ENCODE peak calls at places on chromosomes 3 and 15, in ten cellular contexts. F is non-pigmented ciliary epithelial cell, E is LHCN-M2, R is GDM1, N is HT1080, D is HS-5, H is NCI-H1105 treated with DMSO at 0.1 percent for 48 hours, S is H54, C is B cell, G is right cardiac atrium. B is an unnamed sample.

GRCh38 chr3:102748646-102749045 is 313.8 kb downstream of the ZPLD1 start:
- DNase-seq in F (no peak), E (no peak), R (no peak), N (no peak), D (no peak), H (no peak), S (no peak), C (no peak), G (no peak), B (no peak)

GRCh38 chr15:62672268-62672667 is 370.3 kb upstream of the TPM1 start:
- DNase-seq in F (no peak), E (no peak), R (no peak), N (no peak), D (peak; percentile 44), H (no peak), S (no peak), C (no peak), G (no peak), B (peak; percentile 38)

GRCh38 chr15:83170474-83171165 is 37.0 kb downstream of the HDGFL3 start:
- DNase-seq in F (no peak), E (peak; percentile 44), R (no peak), N (no peak), D (no peak), H (no peak), S (no peak), C (no peak), G (no peak), B (no peak)

GRCh38 chr3:104273046-104273649 is 1093.6 kb upstream of the ALCAM start:
- DNase-seq in F (no peak), E (peak; percentile 43), R (no peak), N (peak; percentile 54), D (no peak), H (peak; percentile 57), S (no peak), C (no peak), G (no peak), B (peak; percentile 1)

GRCh38 chr3:58120075-58120812 is 90.5 kb downstream of the DNASE1L3 start:
- DNase-seq in F (no peak), E (no peak), R (peak; percentile 14), N (no peak), D (no peak), H (no peak), S (no peak), C (no peak), G (peak; percentile 79), B (no peak)

GRCh38 chr3:197501879-197502620 is 53.7 kb downstream of the BDH1 start:
- DNase-seq in F (no peak), E (peak; percentile 76), R (no peak), N (peak; percentile 95), D (no peak), H (no peak), S (no peak), C (no peak), G (peak; percentile 68), B (no peak)

GRCh38 chr3:31918179-31919165 is 62.6 kb downstream of the OSBPL10 start:
- DNase-seq in F (no peak), E (no peak), R (no peak), N (peak; percentile 21), D (no peak), H (no peak), S (no peak), C (no peak), G (no peak), B (no peak)

GRCh38 chr15:85415779-85416178 is 35.4 kb downstream of the AKAP13 start:
- DNase-seq in F (no peak), E (no peak), R (no peak), N (no peak), D (no peak), H (no peak), S (no peak), C (no peak), G (no peak), B (no peak)

GRCh38 chr3:13698498-13698897 is 149.6 kb downstream of the FBLN2 start:
- DNase-seq in F (no peak), E (no peak), R (no peak), N (no peak), D (no peak), H (no peak), S (no peak), C (no peak), G (no peak), B (no peak)

GRCh38 chr3:131193671-131194291 is 167.1 kb downstream of the NEK11 start:
- DNase-seq in F (no peak), E (peak; percentile 29), R (no peak), N (no peak), D (no peak), H (peak; percentile 10), S (no peak), C (no peak), G (no peak), B (no peak)

GRCh38 chr15:77461486-77461885 is 40.8 kb downstream of the HMG20A start:
- DNase-seq in F (no peak), E (peak; percentile 33), R (no peak), N (no peak), D (no peak), H (no peak), S (no peak), C (no peak), G (no peak), B (no peak)

GRCh38 chr3:72756900-72757299 is 91.3 kb downstream of the SHQ1 start:
- DNase-seq in F (no peak), E (no peak), R (peak; percentile 64), N (no peak), D (no peak), H (no peak), S (no peak), C (peak; percentile 74), G (no peak), B (no peak)

GRCh38 chr15:84112025-84112424 is 123.5 kb upstream of the GOLGA6L4 start:
- DNase-seq in F (no peak), E (peak; percentile 15), R (no peak), N (peak; percentile 48), D (no peak), H (no peak), S (no peak), C (no peak), G (no peak), B (no peak)

GRCh38 chr15:73329501-73330200 is 39.1 kb downstream of the HCN4 start:
- DNase-seq in F (no peak), E (no peak), R (no peak), N (no peak), D (no peak), H (no peak), S (no peak), C (no peak), G (no peak), B (no peak)

GRCh38 chr3:42172047-42172654 is 81.0 kb downstream of the TRAK1 start:
- DNase-seq in F (no peak), E (no peak), R (no peak), N (no peak), D (no peak), H (no peak), S (no peak), C (no peak), G (no peak), B (no peak)

GRCh38 chr3:190038050-190038631 is 82.6 kb downstream of the P3H2 start:
- DNase-seq in F (no peak), E (peak; percentile 57), R (no peak), N (peak; percentile 61), D (peak; percentile 38), H (peak; percentile 89), S (peak; percentile 44), C (no peak), G (peak; percentile 80), B (no peak)

GRCh38 chr15:64549860-64550259 is 89.5 kb downstream of the ZNF609 start:
- DNase-seq in F (no peak), E (no peak), R (no peak), N (no peak), D (no peak), H (no peak), S (no peak), C (no peak), G (no peak), B (no peak)

GRCh38 chr3:23019596-23020300 is 183.4 kb upstream of the UBE2E2 start:
- DNase-seq in F (no peak), E (no peak), R (no peak), N (no peak), D (no peak), H (no peak), S (no peak), C (no peak), G (peak; percentile 60), B (no peak)

GRCh38 chr3:139342054-139342453 is 1.8 kb upstream of the MRPS22 start:
- DNase-seq in F (no peak), E (no peak), R (no peak), N (no peak), D (no peak), H (no peak), S (no peak), C (no peak), G (no peak), B (no peak)

GRCh38 chr15:72925661-72926060 is 126.6 kb upstream of the NEO1 start:
- DNase-seq in F (peak; percentile 9), E (no peak), R (no peak), N (no peak), D (no peak), H (no peak), S (no peak), C (no peak), G (no peak), B (no peak)

GRCh38 chr3:127803619-127804018 is 18.7 kb downstream of the MGLL start:
- DNase-seq in F (peak; percentile 88), E (peak; percentile 91), R (no peak), N (peak; percentile 99), D (peak; percentile 98), H (no peak), S (peak; percentile 81), C (no peak), G (no peak), B (peak; percentile 86)

GRCh38 chr3:159803444-159803843 is 185.2 kb upstream of the IL12A start:
- DNase-seq in F (no peak), E (no peak), R (no peak), N (no peak), D (no peak), H (no peak), S (no peak), C (no peak), G (no peak), B (no peak)

GRCh38 chr15:89898628-89899302 is 5.0 kb upstream of the AP3S2 start:
- DNase-seq in F (peak; percentile 10), E (peak; percentile 42), R (peak; percentile 54), N (peak; percentile 68), D (no peak), H (no peak), S (peak; percentile 44), C (peak; percentile 58), G (no peak), B (no peak)

GRCh38 chr3:12442654-12443501 is 41.4 kb upstream of the TSEN2 start:
- DNase-seq in F (no peak), E (peak; percentile 60), R (no peak), N (no peak), D (no peak), H (no peak), S (no peak), C (no peak), G (peak; percentile 58), B (no peak)

GRCh38 chr3:132660056-132660744 is at the start of gene UBA5:
- DNase-seq in F (no peak), E (peak; percentile 65), R (peak; percentile 59), N (peak; percentile 79), D (peak; percentile 49), H (peak; percentile 84), S (peak; percentile 56), C (peak; percentile 72), G (peak; percentile 87), B (peak; percentile 16)

GRCh38 chr3:114675104-114675503 is 381.3 kb downstream of the TIGIT start:
- DNase-seq in F (no peak), E (peak; percentile 72), R (no peak), N (no peak), D (no peak), H (no peak), S (no peak), C (no peak), G (no peak), B (no peak)

GRCh38 chr3:13076255-13076654 is 3.0 kb upstream of the IQSEC1 start:
- DNase-seq in F (no peak), E (no peak), R (no peak), N (no peak), D (no peak), H (no peak), S (no peak), C (no peak), G (peak; percentile 26), B (no peak)

B was measured in HFF-Myc.